ENCODE peak calls at places on chromosomes 12 and 14, in nine cellular contexts. One of them, this sample, is unnamed.

GRCh38 chr12:16520328-16520727 is 85.6 kb downstream of the LMO3 start:
- DNase-seq in esophagus muscularis mucosa: no peak
- DNase-seq in upper lobe of left lung: no peak
- DNase-seq in stomach: no peak
- DNase-seq in transverse colon: no peak
- DNase-seq in sigmoid colon: no peak
- DNase-seq in GM12878: no peak
- DNase-seq in HCT116: no peak
- DNase-seq in spleen: no peak
- DNase-seq in this sample: no peak

GRCh38 chr14:101600336-101600890 is 39.1 kb downstream of the DIO3 start:
- DNase-seq in esophagus muscularis mucosa: peak
- DNase-seq in upper lobe of left lung: no peak
- DNase-seq in stomach: no peak
- DNase-seq in transverse colon: no peak
- DNase-seq in sigmoid colon: no peak
- DNase-seq in GM12878: no peak
- DNase-seq in HCT116: no peak
- DNase-seq in spleen: peak
- DNase-seq in this sample: no peak

GRCh38 chr12:2052861-2053674 is at the start of gene CACNA1C:
- DNase-seq in esophagus muscularis mucosa: no peak
- DNase-seq in upper lobe of left lung: peak
- DNase-seq in stomach: peak
- DNase-seq in transverse colon: peak
- DNase-seq in sigmoid colon: peak
- DNase-seq in GM12878: no peak
- DNase-seq in HCT116: no peak
- DNase-seq in spleen: peak
- DNase-seq in this sample: peak

GRCh38 chr14:101236496-101237240 is 324.6 kb upstream of the DIO3 start:
- DNase-seq in esophagus muscularis mucosa: no peak
- DNase-seq in upper lobe of left lung: no peak
- DNase-seq in stomach: no peak
- DNase-seq in transverse colon: no peak
- DNase-seq in sigmoid colon: peak
- DNase-seq in GM12878: no peak
- DNase-seq in HCT116: no peak
- DNase-seq in spleen: no peak
- DNase-seq in this sample: no peak

GRCh38 chr12:48022180-48022521 is 17.9 kb upstream of the COL2A1 start:
- DNase-seq in esophagus muscularis mucosa: no peak
- DNase-seq in upper lobe of left lung: no peak
- DNase-seq in stomach: no peak
- DNase-seq in transverse colon: no peak
- DNase-seq in sigmoid colon: no peak
- DNase-seq in GM12878: no peak
- DNase-seq in HCT116: no peak
- DNase-seq in spleen: no peak
- DNase-seq in this sample: no peak

GRCh38 chr14:103123128-103123633 is at the start of gene TNFAIP2:
- DNase-seq in esophagus muscularis mucosa: no peak
- DNase-seq in upper lobe of left lung: peak
- DNase-seq in stomach: no peak
- DNase-seq in transverse colon: peak
- DNase-seq in sigmoid colon: peak
- DNase-seq in GM12878: no peak
- DNase-seq in HCT116: no peak
- DNase-seq in spleen: peak
- DNase-seq in this sample: no peak

GRCh38 chr14:90645842-90646443 is 170.3 kb downstream of the TTC7B start:
- DNase-seq in esophagus muscularis mucosa: no peak
- DNase-seq in upper lobe of left lung: no peak
- DNase-seq in stomach: no peak
- DNase-seq in transverse colon: no peak
- DNase-seq in sigmoid colon: no peak
- DNase-seq in GM12878: no peak
- DNase-seq in HCT116: peak
- DNase-seq in spleen: no peak
- DNase-seq in this sample: no peak

GRCh38 chr12:68092976-68093375 is 66.6 kb downstream of the IFNG start:
- DNase-seq in esophagus muscularis mucosa: no peak
- DNase-seq in upper lobe of left lung: no peak
- DNase-seq in stomach: no peak
- DNase-seq in transverse colon: no peak
- DNase-seq in sigmoid colon: no peak
- DNase-seq in GM12878: no peak
- DNase-seq in HCT116: no peak
- DNase-seq in spleen: no peak
- DNase-seq in this sample: no peak

GRCh38 chr14:105582639-105583038 is 56.3 kb downstream of the TMEM121 start:
- DNase-seq in esophagus muscularis mucosa: peak
- DNase-seq in upper lobe of left lung: peak
- DNase-seq in stomach: no peak
- DNase-seq in transverse colon: peak
- DNase-seq in sigmoid colon: no peak
- DNase-seq in GM12878: no peak
- DNase-seq in HCT116: no peak
- DNase-seq in spleen: peak
- DNase-seq in this sample: no peak

GRCh38 chr12:9961106-9961505 is 10.1 kb upstream of the CLEC12A start:
- DNase-seq in esophagus muscularis mucosa: no peak
- DNase-seq in upper lobe of left lung: no peak
- DNase-seq in stomach: no peak
- DNase-seq in transverse colon: no peak
- DNase-seq in sigmoid colon: no peak
- DNase-seq in GM12878: no peak
- DNase-seq in HCT116: no peak
- DNase-seq in spleen: no peak
- DNase-seq in this sample: no peak

GRCh38 chr12:29505078-29505477 is 7.6 kb upstream of the OVCH1 start:
- DNase-seq in esophagus muscularis mucosa: no peak
- DNase-seq in upper lobe of left lung: no peak
- DNase-seq in stomach: no peak
- DNase-seq in transverse colon: no peak
- DNase-seq in sigmoid colon: no peak
- DNase-seq in GM12878: no peak
- DNase-seq in HCT116: no peak
- DNase-seq in spleen: no peak
- DNase-seq in this sample: no peak

GRCh38 chr12:24393105-24393504 is 443.6 kb upstream of the SOX5 start:
- DNase-seq in esophagus muscularis mucosa: no peak
- DNase-seq in upper lobe of left lung: no peak
- DNase-seq in stomach: no peak
- DNase-seq in transverse colon: no peak
- DNase-seq in sigmoid colon: no peak
- DNase-seq in GM12878: no peak
- DNase-seq in HCT116: no peak
- DNase-seq in spleen: no peak
- DNase-seq in this sample: no peak

GRCh38 chr12:102480401-102480800 is at the start of gene IGF1:
- DNase-seq in esophagus muscularis mucosa: no peak
- DNase-seq in upper lobe of left lung: no peak
- DNase-seq in stomach: no peak
- DNase-seq in transverse colon: no peak
- DNase-seq in sigmoid colon: no peak
- DNase-seq in GM12878: no peak
- DNase-seq in HCT116: no peak
- DNase-seq in spleen: no peak
- DNase-seq in this sample: no peak
- TF ChIP-seq CTCF in esophagus muscularis mucosa: no peak
- TF ChIP-seq CTCF in upper lobe of left lung: no peak
- TF ChIP-seq CTCF in stomach: no peak
- TF ChIP-seq CTCF in transverse colon: no peak
- TF ChIP-seq CTCF in sigmoid colon: no peak
- TF ChIP-seq CTCF in GM12878: peak
- TF ChIP-seq CTCF in HCT116: no peak
- TF ChIP-seq CTCF in spleen: no peak
- TF ChIP-seq CTCF in this sample: no peak

GRCh38 chr12:65522956-65523857 is 244.7 kb downstream of the MSRB3 start:
- DNase-seq in esophagus muscularis mucosa: no peak
- DNase-seq in upper lobe of left lung: peak
- DNase-seq in stomach: no peak
- DNase-seq in transverse colon: no peak
- DNase-seq in sigmoid colon: no peak
- DNase-seq in GM12878: no peak
- DNase-seq in HCT116: no peak
- DNase-seq in spleen: no peak
- DNase-seq in this sample: no peak
- TF ChIP-seq POLR2AphosphoS5 in esophagus muscularis mucosa: no peak
- TF ChIP-seq POLR2AphosphoS5 in upper lobe of left lung: no peak
- TF ChIP-seq POLR2AphosphoS5 in stomach: no peak
- TF ChIP-seq POLR2AphosphoS5 in transverse colon: no peak
- TF ChIP-seq POLR2AphosphoS5 in sigmoid colon: no peak
- TF ChIP-seq POLR2AphosphoS5 in GM12878: no peak
- TF ChIP-seq POLR2AphosphoS5 in HCT116: no peak
- TF ChIP-seq POLR2AphosphoS5 in spleen: no peak
- TF ChIP-seq POLR2AphosphoS5 in this sample: no peak

GRCh38 chr12:118297284-118297683 is 75.4 kb downstream of the TAOK3 start:
- DNase-seq in esophagus muscularis mucosa: no peak
- DNase-seq in upper lobe of left lung: no peak
- DNase-seq in stomach: no peak
- DNase-seq in transverse colon: no peak
- DNase-seq in sigmoid colon: no peak
- DNase-seq in GM12878: no peak
- DNase-seq in HCT116: no peak
- DNase-seq in spleen: no peak
- DNase-seq in this sample: no peak

GRCh38 chr12:118290130-118290529 is 82.6 kb downstream of the TAOK3 start:
- DNase-seq in esophagus muscularis mucosa: no peak
- DNase-seq in upper lobe of left lung: no peak
- DNase-seq in stomach: no peak
- DNase-seq in transverse colon: no peak
- DNase-seq in sigmoid colon: no peak
- DNase-seq in GM12878: no peak
- DNase-seq in HCT116: no peak
- DNase-seq in spleen: no peak
- DNase-seq in this sample: no peak

GRCh38 chr12:118287728-118288127 is 85.0 kb downstream of the TAOK3 start:
- DNase-seq in esophagus muscularis mucosa: no peak
- DNase-seq in upper lobe of left lung: no peak
- DNase-seq in stomach: no peak
- DNase-seq in transverse colon: no peak
- DNase-seq in sigmoid colon: no peak
- DNase-seq in GM12878: no peak
- DNase-seq in HCT116: no peak
- DNase-seq in spleen: no peak
- DNase-seq in this sample: no peak

GRCh38 chr12:118288174-118288573 is 84.5 kb downstream of the TAOK3 start:
- DNase-seq in esophagus muscularis mucosa: no peak
- DNase-seq in upper lobe of left lung: no peak
- DNase-seq in stomach: no peak
- DNase-seq in transverse colon: no peak
- DNase-seq in sigmoid colon: no peak
- DNase-seq in GM12878: no peak
- DNase-seq in HCT116: no peak
- DNase-seq in spleen: no peak
- DNase-seq in this sample: no peak

GRCh38 chr12:118292836-118293235 is 79.9 kb downstream of the TAOK3 start:
- DNase-seq in esophagus muscularis mucosa: no peak
- DNase-seq in upper lobe of left lung: no peak
- DNase-seq in stomach: no peak
- DNase-seq in transverse colon: no peak
- DNase-seq in sigmoid colon: no peak
- DNase-seq in GM12878: no peak
- DNase-seq in HCT116: no peak
- DNase-seq in spleen: no peak
- DNase-seq in this sample: no peak
- TF ChIP-seq POLR2A in esophagus muscularis mucosa: no peak
- TF ChIP-seq POLR2A in upper lobe of left lung: no peak
- TF ChIP-seq POLR2A in stomach: no peak
- TF ChIP-seq POLR2A in transverse colon: no peak
- TF ChIP-seq POLR2A in sigmoid colon: no peak
- TF ChIP-seq POLR2A in GM12878: no peak
- TF ChIP-seq POLR2A in HCT116: no peak
- TF ChIP-seq POLR2A in spleen: no peak
- TF ChIP-seq POLR2A in this sample: no peak

GRCh38 chr14:58278177-58278576 is 20.2 kb upstream of the ARID4A start:
- DNase-seq in esophagus muscularis mucosa: no peak
- DNase-seq in upper lobe of left lung: no peak
- DNase-seq in stomach: no peak
- DNase-seq in transverse colon: no peak
- DNase-seq in sigmoid colon: no peak
- DNase-seq in GM12878: no peak
- DNase-seq in HCT116: no peak
- DNase-seq in spleen: no peak
- DNase-seq in this sample: no peak

GRCh38 chr14:58270628-58271027 is 26.0 kb downstream of the PSMA3 start:
- DNase-seq in esophagus muscularis mucosa: no peak
- DNase-seq in upper lobe of left lung: no peak
- DNase-seq in stomach: no peak
- DNase-seq in transverse colon: no peak
- DNase-seq in sigmoid colon: no peak
- DNase-seq in GM12878: no peak
- DNase-seq in HCT116: no peak
- DNase-seq in spleen: no peak
- DNase-seq in this sample: no peak

GRCh38 chr14:58276208-58276607 is 22.1 kb upstream of the ARID4A start:
- DNase-seq in esophagus muscularis mucosa: no peak
- DNase-seq in upper lobe of left lung: no peak
- DNase-seq in stomach: no peak
- DNase-seq in transverse colon: no peak
- DNase-seq in sigmoid colon: no peak
- DNase-seq in GM12878: no peak
- DNase-seq in HCT116: no peak
- DNase-seq in spleen: no peak
- DNase-seq in this sample: no peak

GRCh38 chr14:58275527-58276190 is 22.7 kb upstream of the ARID4A start:
- DNase-seq in esophagus muscularis mucosa: no peak
- DNase-seq in upper lobe of left lung: no peak
- DNase-seq in stomach: no peak
- DNase-seq in transverse colon: no peak
- DNase-seq in sigmoid colon: no peak
- DNase-seq in GM12878: no peak
- DNase-seq in HCT116: no peak
- DNase-seq in spleen: no peak
- DNase-seq in this sample: no peak

DNA sequence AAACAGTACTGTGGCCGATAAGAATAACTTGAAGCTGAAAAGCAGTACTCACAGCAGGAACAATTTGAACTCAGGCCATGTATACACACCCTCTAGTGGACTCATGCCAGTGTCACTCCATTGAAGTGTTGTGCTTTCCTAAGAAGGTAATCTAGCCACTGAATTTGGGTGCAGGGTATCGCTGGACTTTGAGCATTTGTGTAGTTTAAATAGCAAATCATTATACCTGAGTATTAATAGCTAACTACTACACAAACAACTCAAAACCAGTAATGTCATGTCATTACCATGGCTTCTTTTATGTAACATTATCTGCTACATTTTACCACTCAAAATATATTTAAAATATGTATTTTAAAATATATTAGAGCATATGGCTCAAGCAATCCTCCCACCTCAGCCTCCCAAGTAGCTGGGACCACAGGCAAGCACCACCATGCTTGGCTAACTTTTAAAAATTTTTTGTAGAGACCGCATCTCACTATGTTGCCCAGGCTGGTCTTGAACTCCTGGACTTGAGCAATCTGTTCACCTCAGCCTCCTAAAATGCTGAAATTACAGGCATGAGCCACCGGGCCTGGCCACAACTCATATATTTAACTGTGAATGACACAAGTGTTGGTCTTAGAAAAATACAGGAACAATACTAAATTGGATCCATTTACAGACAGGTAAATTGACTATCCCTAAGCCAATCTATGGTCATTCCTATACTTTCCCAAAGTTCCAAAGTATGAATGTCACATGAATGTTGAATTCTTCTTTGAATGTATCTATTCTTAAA is 25.6 kb upstream of the ARID4A start:
- DNase-seq in esophagus muscularis mucosa: no peak
- DNase-seq in upper lobe of left lung: no peak
- DNase-seq in stomach: peak
- DNase-seq in transverse colon: no peak
- DNase-seq in sigmoid colon: no peak
- DNase-seq in GM12878: no peak
- DNase-seq in HCT116: no peak
- DNase-seq in spleen: no peak
- DNase-seq in this sample: no peak
- TF ChIP-seq CTCF in esophagus muscularis mucosa: peak
- TF ChIP-seq CTCF in upper lobe of left lung: peak
- TF ChIP-seq CTCF in stomach: no peak
- TF ChIP-seq CTCF in transverse colon: no peak
- TF ChIP-seq CTCF in sigmoid colon: no peak
- TF ChIP-seq CTCF in GM12878: peak
- TF ChIP-seq CTCF in HCT116: no peak
- TF ChIP-seq CTCF in spleen: no peak
- TF ChIP-seq CTCF in this sample: no peak